ENCODE peak calls at places on chromosomes 12 and 14, in four cellular contexts. A is left ventricle myocardium inferior, H is ovary, K is sigmoid colon. Q is an unnamed sample.
A peak's percentile ranks its signal among the peaks of the same experiment; 100 is the strongest.

GRCh38 chr14:103288076-103288766 is 45.8 kb upstream of the EIF5 start:
- DNase-seq in A (no peak), H (no peak), K (peak; percentile 38), Q (no peak)

GRCh38 chr14:68784995-68785816 is 7.7 kb downstream of the ZFP36L1 start:
- DNase-seq in A (no peak), H (no peak), K (peak; percentile 74), Q (no peak)

GRCh38 chr12:117067016-117067415 is 32.2 kb downstream of the TESC start:
- DNase-seq in A (no peak), H (no peak), K (no peak), Q (no peak)

GRCh38 chr12:85680881-85681280 is 155.3 kb downstream of the RASSF9 start:
- DNase-seq in A (no peak), H (no peak), K (no peak), Q (no peak)

GRCh38 chr14:44962573-44963528 is 861 bp downstream of the TOGARAM1 start:
- DNase-seq in A (peak; percentile 57), H (peak; percentile 77), K (peak; percentile 87), Q (peak; percentile 93)

GRCh38 chr12:56029666-56030293 is 8.9 kb downstream of the IKZF4 start:
- DNase-seq in A (no peak), H (no peak), K (no peak), Q (no peak)

GRCh38 chr14:104092931-104093365 is 7.4 kb downstream of the ASPG start:
- DNase-seq in A (peak; percentile 8), H (peak; percentile 16), K (no peak), Q (no peak)

GRCh38 chr14:58238252-58239247 is 6.1 kb upstream of the PSMA3 start:
- DNase-seq in A (no peak), H (peak; percentile 63), K (no peak), Q (no peak)

GRCh38 chr14:62313228-62313627 is 551.0 kb downstream of the SNAPC1 start:
- DNase-seq in A (no peak), H (no peak), K (no peak), Q (no peak)

GRCh38 chr12:43069768-43070221 is 480.2 kb upstream of the PRICKLE1 start:
- DNase-seq in A (peak; percentile 18), H (no peak), K (peak; percentile 65), Q (no peak)

GRCh38 chr14:31300296-31300695 is 92.7 kb upstream of the HECTD1 start:
- DNase-seq in A (no peak), H (no peak), K (no peak), Q (no peak)

GRCh38 chr14:62162998-62163589 is 400.9 kb downstream of the SNAPC1 start:
- DNase-seq in A (no peak), H (no peak), K (no peak), Q (no peak)

GRCh38 chr14:56121786-56122185 is 3.6 kb downstream of the PELI2 start:
- DNase-seq in A (no peak), H (no peak), K (no peak), Q (no peak)

GRCh38 chr12:77696183-77696582 is 134.5 kb upstream of the NAV3 start:
- DNase-seq in A (no peak), H (no peak), K (no peak), Q (no peak)

GRCh38 chr14:39884091-39884490 is 451.9 kb upstream of the FBXO33 start:
- DNase-seq in A (no peak), H (no peak), K (no peak), Q (no peak)

GRCh38 chr14:61561144-61561543 is 134.2 kb upstream of the HIF1A start:
- DNase-seq in A (no peak), H (no peak), K (no peak), Q (no peak)

GRCh38 chr12:1761857-1762256 is 58.5 kb upstream of the LRTM2 start:
- DNase-seq in A (no peak), H (no peak), K (no peak), Q (no peak)

GRCh38 chr12:65595016-65595560 is 229.2 kb upstream of the HMGA2 start:
- DNase-seq in A (no peak), H (no peak), K (no peak), Q (no peak)

GRCh38 chr14:29039171-29039570 is 272.6 kb downstream of the FOXG1 start:
- DNase-seq in A (no peak), H (no peak), K (no peak), Q (no peak)

GRCh38 chr14:78043349-78043748 is 126.8 kb upstream of the NRXN3 start:
- DNase-seq in A (no peak), H (no peak), K (no peak), Q (no peak)

GRCh38 chr14:103736546-103737431 is 21.2 kb downstream of the ZFYVE21 start:
- DNase-seq in A (no peak), H (peak; percentile 70), K (peak; percentile 88), Q (peak; percentile 55)

GRCh38 chr14:103105580-103106168 is 11.1 kb downstream of the EXOC3L4 start:
- DNase-seq in A (no peak), H (no peak), K (no peak), Q (no peak)

GRCh38 chr12:85016423-85016822 is 19.7 kb downstream of the TSPAN19 start:
- DNase-seq in A (no peak), H (no peak), K (no peak), Q (no peak)

GRCh38 chr14:67934087-67934486 is 114.5 kb downstream of the RAD51B start:
- DNase-seq in A (no peak), H (no peak), K (no peak), Q (no peak)

GRCh38 chr14:104169765-104170113 is 31.4 kb downstream of the KIF26A start:
- DNase-seq in A (peak; percentile 55), H (no peak), K (no peak), Q (no peak)

GRCh38 chr14:50396636-50397460 is at the start of gene CDKL1:
- DNase-seq in A (peak; percentile 71), H (peak; percentile 81), K (peak; percentile 80), Q (peak; percentile 92)
- TF ChIP-seq CTCF in A (no peak), H (no peak), K (no peak), Q (no peak)

GRCh38 chr12:94750891-94751290 is 100.5 kb upstream of the TMCC3 start:
- DNase-seq in A (no peak), H (no peak), K (no peak), Q (no peak)

GRCh38 chr12:94748726-94749421 is 98.5 kb upstream of the TMCC3 start:
- DNase-seq in A (no peak), H (no peak), K (no peak), Q (no peak)

GRCh38 chr12:94749890-94750289 is 99.5 kb upstream of the TMCC3 start:
- DNase-seq in A (no peak), H (no peak), K (no peak), Q (no peak)

GRCh38 chr12:94754653-94755052 is 104.3 kb upstream of the TMCC3 start:
- DNase-seq in A (no peak), H (no peak), K (no peak), Q (no peak)

DNA sequence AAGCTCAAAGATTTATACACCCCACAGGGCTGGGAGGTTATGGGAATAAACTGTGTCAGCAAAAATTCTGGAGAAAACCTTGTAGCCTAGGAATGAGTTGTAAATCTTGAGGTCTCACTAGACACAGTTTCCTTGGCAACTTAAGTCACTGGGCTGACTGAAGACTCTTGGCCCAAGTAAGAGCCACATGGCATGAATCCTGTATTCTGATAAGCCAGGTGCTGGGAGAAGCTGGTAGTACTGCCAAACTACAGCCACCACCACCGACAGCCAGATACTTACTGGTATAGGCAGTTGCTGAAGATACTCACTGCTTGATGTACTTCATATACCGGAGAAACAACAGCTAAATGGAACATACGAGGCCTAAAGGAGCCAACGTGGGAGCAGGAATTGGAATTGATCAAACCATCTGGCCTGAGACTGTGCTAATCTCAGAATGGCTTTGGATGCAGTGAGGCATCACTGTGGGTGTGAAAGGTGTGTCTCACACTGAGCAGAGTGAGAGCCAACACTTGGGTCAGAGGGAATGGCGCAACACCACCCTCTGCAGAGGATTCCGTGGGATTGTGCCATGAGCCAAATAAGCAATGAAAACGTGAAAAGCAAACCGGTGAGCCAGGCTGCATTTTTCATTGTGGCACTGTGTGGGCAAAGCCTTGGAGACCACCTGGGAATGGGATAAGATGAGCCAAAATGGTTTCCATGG is 102.9 kb upstream of the TMCC3 start:
- DNase-seq in A (no peak), H (no peak), K (no peak), Q (no peak)
- TF ChIP-seq CTCF in A (no peak), H (no peak), K (no peak), Q (no peak)

DNA sequence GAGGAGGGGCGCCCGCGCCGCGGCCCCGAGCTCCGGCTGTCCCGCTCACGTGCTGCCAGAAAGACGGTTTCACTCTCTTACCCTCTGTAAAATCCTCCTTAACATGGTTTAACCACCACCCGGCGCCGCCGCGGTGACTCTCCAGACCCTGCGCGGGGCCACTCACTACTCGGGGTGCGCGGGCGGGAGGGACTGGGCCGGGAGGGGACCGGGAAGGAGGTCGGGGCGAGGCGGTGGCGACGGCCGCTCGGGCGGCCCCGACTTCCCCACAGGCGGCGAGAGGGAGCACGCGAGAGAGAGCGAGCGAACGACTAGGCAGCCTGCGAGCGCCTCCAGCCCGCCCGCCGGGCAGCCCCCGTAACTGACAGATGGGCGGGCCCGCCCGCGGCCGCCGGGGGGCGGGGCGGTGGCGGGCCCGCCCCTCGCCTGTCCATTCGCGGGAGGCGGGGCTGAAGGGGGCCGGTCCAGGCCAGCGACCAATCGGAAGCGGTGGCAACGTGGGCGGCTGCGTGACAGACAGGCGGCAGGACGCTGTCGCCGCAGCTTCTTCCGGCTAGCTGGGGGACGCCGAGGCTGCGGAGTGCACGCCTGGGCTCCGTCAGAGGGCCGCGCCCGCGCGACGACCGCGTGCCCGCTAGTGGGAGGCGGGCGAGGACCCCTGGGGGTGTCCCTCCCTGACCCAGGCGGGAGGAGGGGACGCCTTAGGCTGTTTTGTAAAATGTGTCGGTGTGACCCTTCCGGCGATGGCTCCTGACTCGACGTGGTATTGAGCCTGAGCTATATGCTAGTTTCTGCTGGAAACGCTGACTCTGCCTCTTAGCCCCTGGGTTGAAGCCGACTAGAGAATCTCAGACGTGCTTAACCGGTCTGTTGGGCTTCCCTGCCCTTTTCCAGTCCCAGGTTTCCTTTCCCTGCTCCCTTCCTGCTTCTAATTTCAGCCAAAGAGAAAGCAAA is at the start of gene EEA1:
- DNase-seq in A (peak; percentile 97), H (peak; percentile 96), K (peak; percentile 98), Q (peak; percentile 99)
- TF ChIP-seq CTCF in A (peak; percentile 43), H (peak; percentile 38), K (no peak), Q (peak; percentile 52)

GRCh38 chr12:110280784-110281548 is at the start of gene ATP2A2:
- DNase-seq in A (peak; percentile 90), H (peak; percentile 90), K (peak; percentile 94), Q (peak; percentile 95)

GRCh38 chr12:110278137-110278536 is 2.9 kb upstream of the ATP2A2 start:
- DNase-seq in A (no peak), H (no peak), K (no peak), Q (no peak)

GRCh38 chr12:110279561-110279960 is 1.5 kb upstream of the ATP2A2 start:
- DNase-seq in A (no peak), H (no peak), K (no peak), Q (no peak)

GRCh38 chr12:110281549-110282342 is 699 bp downstream of the ATP2A2 start:
- DNase-seq in A (peak; percentile 43), H (no peak), K (peak; percentile 83), Q (no peak)

DNA sequence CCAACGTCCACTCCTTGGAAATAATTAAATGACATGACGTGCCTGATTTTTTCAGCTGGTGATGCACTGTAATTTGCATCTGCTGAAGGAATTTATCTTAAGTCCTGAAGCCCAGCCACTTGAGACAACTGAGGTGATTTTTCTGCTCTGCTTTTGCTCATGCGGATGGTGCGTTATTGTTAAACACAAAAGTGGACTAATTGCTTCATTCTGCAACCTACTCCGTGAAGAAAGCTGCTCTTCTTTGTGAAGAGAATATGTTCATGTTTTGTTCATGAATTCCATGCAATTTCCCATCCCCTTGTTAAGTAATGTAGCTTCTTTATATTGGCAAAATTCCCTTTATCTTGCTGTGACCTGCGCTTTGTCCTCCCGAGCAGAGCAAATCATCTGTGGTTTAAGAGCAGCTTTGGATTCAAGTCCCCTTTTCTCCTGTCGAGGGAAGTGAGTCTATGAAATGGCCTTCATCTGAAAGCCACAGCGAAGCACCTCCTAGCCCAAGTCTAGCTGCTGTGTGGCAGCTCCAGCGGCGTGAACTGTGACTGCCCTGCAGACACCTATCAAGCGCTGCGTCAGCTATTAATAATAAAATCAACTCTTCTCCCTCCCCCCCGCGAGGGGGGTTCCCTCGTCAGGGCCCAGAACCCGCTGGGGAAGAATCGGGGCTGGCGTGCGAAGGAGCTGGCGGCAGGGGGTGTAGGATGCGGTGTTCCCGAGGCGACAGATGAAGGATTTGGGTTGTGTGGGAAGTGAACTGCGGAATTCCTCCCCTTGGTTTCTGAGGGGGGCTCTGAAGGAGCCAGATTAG is 867 bp upstream of the ATP2A2 start:
- DNase-seq in A (peak; percentile 66), H (no peak), K (peak; percentile 77), Q (no peak)
- TF ChIP-seq CTCF in A (peak; percentile 17), H (peak; percentile 10), K (no peak), Q (peak; percentile 42)